ENCODE peak calls at places on chromosomes 2 and 18, in ten cellular contexts. V, S, W, Z, Q, J, B, R, M and L are unnamed samples.

GRCh38 chr2:189402932-189403331 is 38.3 kb upstream of the WDR75 start:
- DNase-seq in V (no peak), S (no peak), W (no peak), Z (no peak), Q (no peak), J (no peak), B (no peak), R (no peak), M (peak; percentile 66), L (peak; percentile 22)

GRCh38 chr2:232481322-232482140 is 6.1 kb downstream of the ECEL1 start:
- DNase-seq in V (peak; percentile 66), S (peak; percentile 13), W (peak; percentile 41), Z (no peak), Q (no peak), J (no peak), B (peak; percentile 44), R (no peak), M (no peak), L (no peak)

GRCh38 chr2:25314514-25315315 is 27.0 kb downstream of the DNMT3A start:
- DNase-seq in V (no peak), S (peak; percentile 53), W (no peak), Z (no peak), Q (no peak), J (peak; percentile 81), B (peak; percentile 77), R (peak; percentile 41), M (peak; percentile 29), L (no peak)

GRCh38 chr18:57910817-57911216 is 107.7 kb upstream of the ATP8B1 start:
- DNase-seq in V (no peak), S (no peak), W (no peak), Z (no peak), Q (no peak), J (no peak), B (no peak), R (no peak), M (no peak), L (peak; percentile 15)

GRCh38 chr18:1408331-1408835 is 503.7 kb downstream of the ADCYAP1 start:
- DNase-seq in V (no peak), S (no peak), W (no peak), Z (no peak), Q (no peak), J (no peak), B (no peak), R (no peak), M (no peak), L (peak; percentile 53)

GRCh38 chr2:116754371-116755101 is 1060.0 kb upstream of the DDX18 start:
- DNase-seq in V (peak; percentile 42), S (no peak), W (no peak), Z (no peak), Q (no peak), J (no peak), B (no peak), R (no peak), M (no peak), L (no peak)

GRCh38 chr2:201621293-201621999 is 21.9 kb downstream of the TMEM237 start:
- DNase-seq in V (no peak), S (no peak), W (no peak), Z (no peak), Q (no peak), J (no peak), B (no peak), R (no peak), M (peak; percentile 37), L (peak; percentile 52)

GRCh38 chr2:178008636-178009289 is 63.8 kb downstream of the PDE11A start:
- DNase-seq in V (no peak), S (no peak), W (no peak), Z (no peak), Q (no peak), J (no peak), B (no peak), R (no peak), M (peak; percentile 65), L (no peak)

GRCh38 chr18:35775887-35776286 is 194.3 kb downstream of the GALNT1 start:
- DNase-seq in V (no peak), S (no peak), W (no peak), Z (no peak), Q (no peak), J (no peak), B (no peak), R (no peak), M (peak; percentile 9), L (no peak)

GRCh38 chr18:48548404-48548771 is 9.6 kb downstream of the CTIF start:
- DNase-seq in V (no peak), S (peak; percentile 67), W (no peak), Z (no peak), Q (no peak), J (no peak), B (peak; percentile 40), R (no peak), M (no peak), L (no peak)

GRCh38 chr2:105373344-105373781 is 25.5 kb downstream of the FHL2 start:
- DNase-seq in V (no peak), S (no peak), W (no peak), Z (no peak), Q (no peak), J (peak; percentile 52), B (no peak), R (peak; percentile 35), M (peak; percentile 59), L (no peak)

GRCh38 chr18:66949419-66949818 is 345.5 kb upstream of the CDH19 start:
- DNase-seq in V (peak; percentile 26), S (no peak), W (no peak), Z (no peak), Q (no peak), J (no peak), B (peak; percentile 42), R (no peak), M (no peak), L (no peak)

GRCh38 chr18:57430166-57430958 is 4.8 kb upstream of the ONECUT2 start:
- DNase-seq in V (no peak), S (peak; percentile 42), W (no peak), Z (no peak), Q (no peak), J (no peak), B (no peak), R (no peak), M (no peak), L (no peak)

GRCh38 chr2:40220177-40220925 is 231.5 kb downstream of the SLC8A1 start:
- DNase-seq in V (no peak), S (no peak), W (no peak), Z (no peak), Q (no peak), J (peak; percentile 79), B (no peak), R (no peak), M (peak; percentile 72), L (peak; percentile 40)

GRCh38 chr18:46622451-46622850 is 34.6 kb downstream of the LOXHD1 start:
- DNase-seq in V (no peak), S (no peak), W (no peak), Z (peak; percentile 90), Q (no peak), J (no peak), B (no peak), R (no peak), M (no peak), L (no peak)

GRCh38 chr18:46623541-46623940 is 33.5 kb downstream of the LOXHD1 start:
- DNase-seq in V (peak; percentile 57), S (no peak), W (no peak), Z (peak; percentile 83), Q (no peak), J (no peak), B (no peak), R (no peak), M (no peak), L (no peak)

GRCh38 chr18:46621871-46622270 is 35.1 kb downstream of the LOXHD1 start:
- DNase-seq in V (no peak), S (no peak), W (no peak), Z (peak; percentile 88), Q (no peak), J (no peak), B (no peak), R (no peak), M (no peak), L (no peak)

GRCh38 chr18:46624127-46624526 is 32.9 kb downstream of the LOXHD1 start:
- DNase-seq in V (peak; percentile 16), S (no peak), W (no peak), Z (peak; percentile 66), Q (no peak), J (no peak), B (no peak), R (no peak), M (no peak), L (no peak)

GRCh38 chr18:46622999-46623398 is 34.0 kb downstream of the LOXHD1 start:
- DNase-seq in V (no peak), S (no peak), W (no peak), Z (no peak), Q (no peak), J (no peak), B (no peak), R (no peak), M (peak; percentile 15), L (peak; percentile 25)
- TF ChIP-seq CTCF in V (no peak), S (peak; percentile 27), W (no peak), Z (no peak), Q (no peak), J (no peak), B (no peak), R (no peak), M (peak; percentile 20), L (peak; percentile 30)

GRCh38 chr2:160329196-160329595 is 129.1 kb upstream of the ITGB6 start:
- DNase-seq in V (no peak), S (no peak), W (no peak), Z (no peak), Q (no peak), J (no peak), B (no peak), R (peak; percentile 86), M (no peak), L (no peak)
- H3K4me1 ChIP-seq in V (peaks cover 63% of the 10 kb centered on the region), S (peaks cover 22% of the 10 kb centered on the region), W (no peaks in the 10 kb centered on the region), Z (peaks cover 90% of the 10 kb centered on the region), Q (peaks cover 17% of the 10 kb centered on the region), J (no peaks in the 10 kb centered on the region), B (peaks cover 81% of the 10 kb centered on the region), R (peaks cover 38% of the 10 kb centered on the region), M (peaks cover 27% of the 10 kb centered on the region), L (peaks cover 21% of the 10 kb centered on the region)

DNA sequence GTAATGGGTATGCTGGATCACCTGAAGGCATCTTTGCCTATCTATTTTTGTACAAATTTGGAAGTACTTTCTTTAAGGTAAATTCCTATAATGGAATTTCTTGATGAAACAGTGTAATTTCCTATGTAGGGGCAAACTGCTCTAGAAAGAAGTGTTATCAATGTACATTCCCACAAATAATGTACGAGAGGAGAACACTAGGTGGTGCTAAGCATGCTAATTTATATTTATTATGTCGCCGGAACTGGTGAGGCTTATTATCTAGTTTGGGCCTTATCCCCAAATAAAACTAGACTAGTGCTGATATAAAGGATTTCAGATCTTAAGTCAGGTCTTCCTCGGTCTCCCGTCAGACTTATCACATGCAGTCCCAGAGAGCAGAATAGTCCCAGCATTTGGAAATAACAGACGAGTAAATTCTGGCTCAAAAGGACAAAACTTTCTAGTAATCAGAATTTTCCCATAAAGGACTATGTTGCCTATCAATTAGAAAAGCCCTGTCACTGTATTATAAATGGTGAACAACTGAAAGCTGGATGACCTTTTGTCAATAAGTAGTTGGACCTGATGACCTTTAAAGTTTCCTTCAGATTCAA is 86.9 kb upstream of the RBBP8 start:
- DNase-seq in V (no peak), S (no peak), W (no peak), Z (no peak), Q (no peak), J (no peak), B (no peak), R (peak; percentile 21), M (peak; percentile 25), L (peak; percentile 60)
- TF ChIP-seq CTCF in V (peak; percentile 18), S (peak; percentile 58), W (peak; percentile 34), Z (peak; percentile 27), Q (peak; percentile 32), J (peak; percentile 49), B (peak; percentile 43), R (peak; percentile 43), M (peak; percentile 47), L (peak; percentile 76)

GRCh38 chr18:9775172-9775571 is 67.1 kb downstream of the RAB31 start:
- DNase-seq in V (no peak), S (no peak), W (no peak), Z (peak; percentile 64), Q (no peak), J (no peak), B (no peak), R (no peak), M (no peak), L (no peak)
- H3K4me1 ChIP-seq in V (peaks cover 15% of the 10 kb centered on the region), S (peaks cover 12% of the 10 kb centered on the region), W (no peaks in the 10 kb centered on the region), Z (peaks cover 25% of the 10 kb centered on the region), Q (peaks cover 8% of the 10 kb centered on the region), J (peaks cover 5% of the 10 kb centered on the region), B (peaks cover 12% of the 10 kb centered on the region), R (peaks cover 30% of the 10 kb centered on the region), M (no peaks in the 10 kb centered on the region), L (peaks cover 15% of the 10 kb centered on the region)